ENCODE peak calls at places on chromosomes 3 and 15, in four cellular contexts. One of them, this sample, is unnamed.

GRCh38 chr3:27805282-27805681 is 83.2 kb upstream of the EOMES start:
- DNase-seq in hepatocyte: no peak
- DNase-seq in IMR-90: no peak
- DNase-seq in mammary epithelial cell: no peak
- DNase-seq in this sample: no peak

GRCh38 chr3:144437989-144438388 is 466.4 kb downstream of the DIPK2A start:
- DNase-seq in hepatocyte: peak
- DNase-seq in mammary epithelial cell: no peak
- DNase-seq in IMR-90: no peak
- DNase-seq in this sample: no peak

GRCh38 chr3:35383719-35384555 is 255.4 kb upstream of the ARPP21 start:
- DNase-seq in hepatocyte: no peak
- DNase-seq in mammary epithelial cell: no peak
- DNase-seq in IMR-90: no peak
- DNase-seq in this sample: no peak

GRCh38 chr15:33115191-33115861 is 79.2 kb downstream of the FMN1 start:
- DNase-seq in mammary epithelial cell: no peak
- DNase-seq in IMR-90: peak
- DNase-seq in hepatocyte: no peak
- DNase-seq in this sample: peak

GRCh38 chr3:153061938-153062528 is 100.0 kb upstream of the RAP2B start:
- DNase-seq in IMR-90: no peak
- DNase-seq in mammary epithelial cell: no peak
- DNase-seq in hepatocyte: no peak
- DNase-seq in this sample: no peak

GRCh38 chr3:14336414-14337285 is 65.8 kb upstream of the SLC6A6 start:
- DNase-seq in hepatocyte: peak
- DNase-seq in mammary epithelial cell: no peak
- DNase-seq in IMR-90: no peak
- DNase-seq in this sample: no peak

GRCh38 chr3:176798680-176799079 is 398.6 kb downstream of the TBL1XR1 start:
- DNase-seq in IMR-90: no peak
- DNase-seq in mammary epithelial cell: no peak
- DNase-seq in hepatocyte: peak
- DNase-seq in this sample: no peak

GRCh38 chr3:173064631-173065030 is 76.4 kb downstream of the SPATA16 start:
- DNase-seq in IMR-90: no peak
- DNase-seq in hepatocyte: no peak
- DNase-seq in mammary epithelial cell: no peak
- DNase-seq in this sample: no peak

GRCh38 chr15:42140383-42141070 is 15.9 kb downstream of the PLA2G4F start:
- DNase-seq in IMR-90: no peak
- DNase-seq in mammary epithelial cell: no peak
- DNase-seq in hepatocyte: no peak
- DNase-seq in this sample: peak

GRCh38 chr3:141530133-141530768 is 43.4 kb downstream of the RASA2 start:
- DNase-seq in IMR-90: peak
- DNase-seq in hepatocyte: no peak
- DNase-seq in mammary epithelial cell: peak
- DNase-seq in this sample: peak

GRCh38 chr3:59957150-59957549 is 907.3 kb upstream of the CFAP20DC start:
- DNase-seq in hepatocyte: no peak
- DNase-seq in mammary epithelial cell: no peak
- DNase-seq in IMR-90: no peak
- DNase-seq in this sample: no peak

GRCh38 chr3:177554900-177555759 is 357.8 kb upstream of the TBL1XR1 start:
- DNase-seq in mammary epithelial cell: peak
- DNase-seq in IMR-90: peak
- DNase-seq in hepatocyte: no peak
- DNase-seq in this sample: peak

GRCh38 chr3:179961081-179962078 is 75.4 kb downstream of the PEX5L start:
- DNase-seq in IMR-90: no peak
- DNase-seq in mammary epithelial cell: no peak
- DNase-seq in hepatocyte: no peak
- DNase-seq in this sample: no peak

GRCh38 chr3:191775451-191776233 is 314.7 kb downstream of the PYDC2 start:
- DNase-seq in hepatocyte: no peak
- DNase-seq in IMR-90: no peak
- DNase-seq in mammary epithelial cell: peak
- DNase-seq in this sample: no peak

GRCh38 chr3:149527531-149528343 is 53.2 kb downstream of the TM4SF4 start:
- DNase-seq in hepatocyte: peak
- DNase-seq in mammary epithelial cell: no peak
- DNase-seq in IMR-90: peak
- DNase-seq in this sample: no peak

GRCh38 chr15:43276563-43277200 is 10.0 kb upstream of the TGM5 start:
- DNase-seq in IMR-90: no peak
- DNase-seq in mammary epithelial cell: no peak
- DNase-seq in hepatocyte: no peak
- DNase-seq in this sample: no peak

GRCh38 chr15:80455051-80455648 is 51.0 kb downstream of the ARNT2 start:
- DNase-seq in hepatocyte: no peak
- DNase-seq in mammary epithelial cell: peak
- DNase-seq in IMR-90: peak
- DNase-seq in this sample: peak

GRCh38 chr3:171239757-171240503 is 213.4 kb upstream of the SLC2A2 start:
- DNase-seq in hepatocyte: no peak
- DNase-seq in IMR-90: no peak
- DNase-seq in mammary epithelial cell: no peak
- DNase-seq in this sample: no peak

GRCh38 chr15:38038659-38039442 is 104.4 kb downstream of the TMCO5A start:
- DNase-seq in IMR-90: peak
- DNase-seq in mammary epithelial cell: peak
- DNase-seq in hepatocyte: no peak
- DNase-seq in this sample: peak

GRCh38 chr3:52281980-52282801 is 3.7 kb upstream of the WDR82 start:
- DNase-seq in mammary epithelial cell: no peak
- DNase-seq in hepatocyte: no peak
- DNase-seq in IMR-90: no peak
- DNase-seq in this sample: no peak

GRCh38 chr3:52278510-52279069 is at the start of gene WDR82:
- DNase-seq in mammary epithelial cell: peak
- DNase-seq in hepatocyte: peak
- DNase-seq in IMR-90: peak
- DNase-seq in this sample: peak

GRCh38 chr3:52277972-52278509 is 408 bp downstream of the WDR82 start:
- DNase-seq in mammary epithelial cell: no peak
- DNase-seq in IMR-90: no peak
- DNase-seq in hepatocyte: peak
- DNase-seq in this sample: peak

GRCh38 chr3:52277071-52277964 is 1.1 kb downstream of the WDR82 start:
- DNase-seq in IMR-90: peak
- DNase-seq in hepatocyte: peak
- DNase-seq in mammary epithelial cell: peak
- DNase-seq in this sample: peak

DNA sequence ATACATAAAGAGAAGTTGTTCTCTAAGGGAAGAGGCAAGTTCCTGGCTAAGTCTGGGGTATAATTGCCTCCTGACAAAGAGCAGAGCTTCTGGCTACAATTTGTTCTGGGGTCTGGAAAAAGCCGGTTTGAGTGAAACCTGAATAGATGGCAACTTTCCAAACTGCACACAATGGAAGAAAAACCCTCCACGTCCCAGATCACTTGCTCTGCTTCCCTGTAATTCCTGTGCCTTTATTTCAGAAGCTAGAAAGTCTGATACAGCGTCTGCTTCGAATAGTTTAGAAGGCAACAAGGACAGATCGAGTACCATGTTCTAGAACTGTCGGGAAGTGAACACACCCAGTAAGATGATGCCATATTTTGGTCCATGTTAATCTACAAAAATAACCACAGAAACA is 1.6 kb upstream of the WDR82 start:
- DNase-seq in hepatocyte: peak
- DNase-seq in mammary epithelial cell: peak
- DNase-seq in IMR-90: no peak
- DNase-seq in this sample: no peak
- H3K4me3 ChIP-seq in hepatocyte: no peak
- H3K4me3 ChIP-seq in mammary epithelial cell: no peak
- H3K4me3 ChIP-seq in IMR-90: no peak
- H3K4me3 ChIP-seq in this sample: peak

GRCh38 chr3:93981649-93982048 is 1.7 kb downstream of the ARL13B start:
- DNase-seq in mammary epithelial cell: no peak
- DNase-seq in hepatocyte: no peak
- DNase-seq in IMR-90: no peak
- DNase-seq in this sample: no peak
- H3K27ac ChIP-seq in mammary epithelial cell: no peak
- H3K27ac ChIP-seq in hepatocyte: no peak
- H3K27ac ChIP-seq in IMR-90: no peak
- H3K27ac ChIP-seq in this sample: no peak

GRCh38 chr15:83747050-83747717 is 93.3 kb downstream of the ADAMTSL3 start:
- DNase-seq in mammary epithelial cell: peak
- DNase-seq in IMR-90: peak
- DNase-seq in hepatocyte: peak
- DNase-seq in this sample: no peak

GRCh38 chr15:83745771-83746170 is 91.8 kb downstream of the ADAMTSL3 start:
- DNase-seq in hepatocyte: no peak
- DNase-seq in mammary epithelial cell: no peak
- DNase-seq in IMR-90: no peak
- DNase-seq in this sample: no peak

GRCh38 chr15:83746231-83746630 is 92.3 kb downstream of the ADAMTSL3 start:
- DNase-seq in IMR-90: no peak
- DNase-seq in hepatocyte: no peak
- DNase-seq in mammary epithelial cell: peak
- DNase-seq in this sample: no peak

DNA sequence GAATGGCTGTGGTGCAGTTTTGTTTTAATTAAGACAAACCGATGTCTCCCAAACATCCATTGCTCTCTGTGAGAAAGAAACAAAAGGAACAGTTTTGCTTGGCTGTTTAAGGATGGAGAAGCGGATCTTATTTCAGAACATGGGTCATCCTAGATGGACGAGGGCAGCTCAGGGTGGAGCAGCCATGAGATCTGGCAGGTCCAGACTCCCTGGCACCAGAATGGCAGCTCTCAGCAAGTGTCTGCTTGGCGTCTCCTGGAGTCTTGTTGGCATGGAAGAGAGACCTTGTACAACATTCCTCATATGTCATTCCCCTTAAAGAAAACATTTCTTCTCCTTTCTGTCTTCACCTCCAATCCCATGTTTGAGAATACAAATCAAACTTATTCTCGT is 93.8 kb downstream of the ADAMTSL3 start:
- DNase-seq in hepatocyte: no peak
- DNase-seq in IMR-90: no peak
- DNase-seq in mammary epithelial cell: no peak
- DNase-seq in this sample: no peak
- H2AFZ ChIP-seq in hepatocyte: no peak
- H2AFZ ChIP-seq in IMR-90: no peak
- H2AFZ ChIP-seq in mammary epithelial cell: peak
- H2AFZ ChIP-seq in this sample: peak

GRCh38 chr15:69391046-69391757 is 22.9 kb upstream of the KIF23 start:
- DNase-seq in hepatocyte: no peak
- DNase-seq in IMR-90: no peak
- DNase-seq in mammary epithelial cell: peak
- DNase-seq in this sample: no peak

GRCh38 chr15:69389426-69389825 is 24.7 kb upstream of the KIF23 start:
- DNase-seq in IMR-90: no peak
- DNase-seq in mammary epithelial cell: no peak
- DNase-seq in hepatocyte: no peak
- DNase-seq in this sample: no peak

GRCh38 chr15:69392352-69392751 is 21.8 kb upstream of the KIF23 start:
- DNase-seq in mammary epithelial cell: no peak
- DNase-seq in IMR-90: no peak
- DNase-seq in hepatocyte: no peak
- DNase-seq in this sample: no peak

GRCh38 chr15:69388259-69388658 is 25.9 kb upstream of the KIF23 start:
- DNase-seq in mammary epithelial cell: peak
- DNase-seq in IMR-90: no peak
- DNase-seq in hepatocyte: no peak
- DNase-seq in this sample: peak

GRCh38 chr15:69390575-69390974 is 23.6 kb upstream of the KIF23 start:
- DNase-seq in hepatocyte: no peak
- DNase-seq in IMR-90: peak
- DNase-seq in mammary epithelial cell: peak
- DNase-seq in this sample: peak
- H3K4me3 ChIP-seq in hepatocyte: no peak
- H3K4me3 ChIP-seq in IMR-90: no peak
- H3K4me3 ChIP-seq in mammary epithelial cell: no peak
- H3K4me3 ChIP-seq in this sample: no peak

DNA sequence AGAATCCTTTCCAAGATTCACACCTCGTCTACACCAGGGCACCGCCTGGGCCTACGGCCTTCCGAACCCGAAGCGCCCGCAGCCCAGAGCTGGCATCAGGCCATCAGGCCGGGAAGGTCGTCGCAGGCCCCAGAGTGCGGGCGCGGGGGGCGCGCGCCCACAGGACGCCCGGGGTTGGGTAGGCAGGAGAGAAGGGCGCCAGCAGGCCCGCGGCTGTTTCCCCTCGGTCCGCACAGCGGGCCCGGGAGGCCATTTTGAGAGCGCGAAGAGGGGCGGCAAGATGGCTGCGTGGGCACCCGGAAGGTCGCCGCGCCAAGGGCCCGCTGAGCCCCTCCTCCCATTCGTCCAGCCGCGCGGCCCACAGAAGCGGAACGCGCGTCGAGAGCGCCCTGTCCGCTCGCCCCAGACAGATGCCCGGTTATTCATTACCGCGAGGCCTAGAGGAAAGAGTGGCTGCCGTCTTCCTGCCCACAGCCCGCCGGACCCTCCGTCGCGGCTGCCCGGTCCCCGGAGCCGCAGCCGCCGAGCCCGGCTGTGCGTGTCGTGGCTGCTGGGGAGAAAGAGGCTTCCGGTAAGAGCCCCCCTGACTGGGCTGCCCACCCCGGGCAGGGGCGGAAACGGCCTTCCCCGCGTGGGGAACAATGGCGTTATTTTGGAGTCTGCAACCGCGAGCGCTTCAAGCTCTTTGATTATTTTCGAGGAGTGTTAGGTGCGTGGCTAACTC is 44.2 kb upstream of the POLG start:
- DNase-seq in mammary epithelial cell: no peak
- DNase-seq in IMR-90: no peak
- DNase-seq in hepatocyte: no peak
- DNase-seq in this sample: no peak
- H3K27ac ChIP-seq in mammary epithelial cell: no peak
- H3K27ac ChIP-seq in IMR-90: no peak
- H3K27ac ChIP-seq in hepatocyte: no peak
- H3K27ac ChIP-seq in this sample: no peak

DNA sequence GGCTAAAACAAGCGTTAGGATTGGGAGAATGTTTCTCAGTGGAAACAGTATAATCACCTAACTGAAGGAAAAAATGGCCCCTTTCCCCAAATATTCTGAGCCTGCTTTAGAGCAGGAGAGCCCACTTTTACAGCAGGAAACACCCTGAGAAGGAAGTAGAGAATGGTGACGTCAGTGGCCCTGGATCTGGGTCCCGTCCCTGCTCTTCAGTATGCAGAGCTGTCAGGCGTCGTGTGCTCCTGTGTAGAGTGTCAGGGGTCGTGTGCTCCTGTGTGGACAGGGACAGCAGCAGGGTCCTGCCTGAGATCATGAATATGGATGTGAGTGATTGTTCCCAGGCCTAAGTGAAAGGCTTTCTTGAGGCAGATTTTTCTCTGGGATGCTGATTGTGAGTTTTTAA is 45.2 kb downstream of the CGNL1 start:
- DNase-seq in hepatocyte: no peak
- DNase-seq in IMR-90: no peak
- DNase-seq in mammary epithelial cell: no peak
- DNase-seq in this sample: no peak
- H2AFZ ChIP-seq in hepatocyte: no peak
- H2AFZ ChIP-seq in IMR-90: no peak
- H2AFZ ChIP-seq in mammary epithelial cell: no peak
- H2AFZ ChIP-seq in this sample: no peak